ENCODE peak calls at places on chromosome 5, in nine cellular contexts. H, A, I, W, E, R, N, T and K are unnamed samples. For H3K27me3 and H3K4me1, the result is how much of the 10 kb centered on the place peaks cover.

GRCh38 chr5:179340465-179340864 is 4.8 kb downstream of the ADAMTS2 start:
- DNase-seq in I (no peak), T (no peak), H (no peak), R (no peak), N (no peak), W (no peak), E (no peak), A (no peak), K (no peak)

GRCh38 chr5:95822408-95823240 is at the start of gene GLRX:
- DNase-seq in I (peak), R (peak), A (peak), H (peak), N (peak), E (peak), T (peak), W (peak), K (peak)

GRCh38 chr5:177256296-177256695 is 47.2 kb downstream of the RAB24 start:
- DNase-seq in N (no peak), T (no peak), H (no peak), I (no peak), R (peak), E (no peak), A (no peak), W (no peak), K (no peak)

GRCh38 chr5:150751096-150751891 is 7.5 kb downstream of the DCTN4 start:
- DNase-seq in T (no peak), R (no peak), W (no peak), I (no peak), H (no peak), N (no peak), E (no peak), A (no peak), K (no peak)

GRCh38 chr5:16894236-16895057 is 41.6 kb downstream of the MYO10 start:
- DNase-seq in T (peak), I (no peak), E (peak), A (no peak), R (peak), H (no peak), N (no peak), W (no peak), K (peak)

GRCh38 chr5:28313543-28314334 is 1275.4 kb upstream of the CDH9 start:
- DNase-seq in R (no peak), H (no peak), T (no peak), I (no peak), A (no peak), N (no peak), W (no peak), E (no peak), K (no peak)

GRCh38 chr5:79640571-79641055 is 28.4 kb downstream of the TENT2 start:
- DNase-seq in H (no peak), I (no peak), R (no peak), A (no peak), W (no peak), E (no peak), T (no peak), N (no peak), K (no peak)

GRCh38 chr5:151580858-151581257 is 10.3 kb downstream of the FAT2 start:
- DNase-seq in N (no peak), R (no peak), W (no peak), A (no peak), E (peak), H (no peak), I (no peak), T (no peak), K (no peak)

GRCh38 chr5:1311443-1312055 is 16.7 kb upstream of the TERT start:
- DNase-seq in R (no peak), I (no peak), A (no peak), N (no peak), H (no peak), W (no peak), T (no peak), E (no peak), K (no peak)

GRCh38 chr5:87393331-87393730 is 19.4 kb downstream of the CCNH start:
- DNase-seq in W (no peak), A (no peak), H (no peak), I (no peak), T (no peak), N (no peak), R (no peak), E (no peak), K (no peak)

GRCh38 chr5:93385665-93386064 is 195.4 kb downstream of the NR2F1-AS1 start:
- DNase-seq in H (no peak), N (no peak), R (no peak), I (no peak), E (no peak), A (no peak), T (no peak), W (no peak), K (peak)

GRCh38 chr5:3394877-3395599 is 200.6 kb upstream of the IRX1 start:
- DNase-seq in E (no peak), R (peak), I (no peak), A (no peak), T (no peak), H (peak), W (no peak), N (no peak), K (no peak)

GRCh38 chr5:943874-944620 is 51.4 kb downstream of the TRIP13 start:
- DNase-seq in N (no peak), R (no peak), H (no peak), I (no peak), A (no peak), W (no peak), E (no peak), T (no peak), K (no peak)

GRCh38 chr5:63825984-63826383 is 136.3 kb downstream of the HTR1A start:
- DNase-seq in H (no peak), E (no peak), R (no peak), N (no peak), A (no peak), W (no peak), I (no peak), T (no peak), K (no peak)

GRCh38 chr5:107426209-107426608 is 244.5 kb downstream of the EFNA5 start:
- DNase-seq in I (no peak), T (no peak), H (no peak), A (no peak), E (no peak), R (no peak), W (no peak), N (no peak), K (no peak)

GRCh38 chr5:61702784-61703183 is 370.7 kb downstream of the ZSWIM6 start:
- DNase-seq in R (no peak), I (no peak), E (no peak), W (no peak), A (no peak), T (no peak), N (no peak), H (no peak), K (no peak)

GRCh38 chr5:59893061-59893435 is 478 bp downstream of the PDE4D start:
- DNase-seq in N (no peak), E (no peak), I (no peak), H (no peak), A (no peak), T (peak), R (no peak), W (peak), K (no peak)

GRCh38 chr5:88925692-88926490 is 42.9 kb upstream of the MEF2C start:
- DNase-seq in N (no peak), W (no peak), H (no peak), I (no peak), T (no peak), E (no peak), R (no peak), A (no peak), K (no peak)

GRCh38 chr5:143506881-143507552 is 103.5 kb upstream of the NR3C1 start:
- DNase-seq in H (no peak), A (no peak), R (no peak), W (peak), E (peak), T (no peak), I (no peak), N (peak), K (no peak)

GRCh38 chr5:135232958-135233357 is 166.1 kb downstream of the MACROH2A1 start:
- DNase-seq in T (no peak), N (peak), R (no peak), A (no peak), E (no peak), H (no peak), W (no peak), I (peak), K (no peak)

GRCh38 chr5:72451771-72452505 is 55.3 kb downstream of the ZNF366 start:
- DNase-seq in A (peak), T (no peak), R (no peak), W (no peak), N (peak), I (peak), E (peak), H (no peak), K (peak)

GRCh38 chr5:167561796-167562195 is 729.6 kb upstream of the WWC1 start:
- DNase-seq in N (no peak), I (no peak), R (no peak), T (no peak), A (no peak), H (no peak), W (no peak), E (no peak), K (no peak)

GRCh38 chr5:144187699-144188294 is 17.1 kb downstream of the KCTD16 start:
- DNase-seq in A (no peak), T (no peak), W (no peak), H (peak), I (no peak), R (peak), N (peak), E (peak), K (no peak)

GRCh38 chr5:110288766-110289165 is 437.7 kb downstream of the TMEM232 start:
- DNase-seq in W (no peak), I (no peak), N (no peak), E (no peak), T (no peak), H (peak), R (no peak), A (no peak), K (no peak)

GRCh38 chr5:32241034-32241783 is 67.1 kb upstream of the GOLPH3 start:
- DNase-seq in I (no peak), N (no peak), A (no peak), W (no peak), H (no peak), E (no peak), R (no peak), T (no peak), K (no peak)

GRCh38 chr5:53334431-53334941 is 145.9 kb upstream of the FST start:
- DNase-seq in H (no peak), R (no peak), W (no peak), A (no peak), N (no peak), I (no peak), T (no peak), E (peak), K (no peak)

GRCh38 chr5:175466700-175467318 is 11.6 kb upstream of the SFXN1 start:
- DNase-seq in W (no peak), R (no peak), A (no peak), H (no peak), T (no peak), N (no peak), E (peak), I (peak), K (no peak)

GRCh38 chr5:171592741-171593140 is 173.3 kb downstream of the FGF18 start:
- DNase-seq in H (no peak), I (no peak), E (no peak), W (no peak), A (no peak), T (no peak), N (no peak), R (no peak), K (no peak)

GRCh38 chr5:80453372-80453771 is 34.5 kb upstream of the FAM151B start:
- DNase-seq in R (no peak), A (no peak), E (no peak), H (no peak), W (no peak), T (no peak), N (no peak), I (no peak), K (no peak)

GRCh38 chr5:105840800-105841199 is 1829.9 kb downstream of the EFNA5 start:
- DNase-seq in N (no peak), I (no peak), R (no peak), T (no peak), E (no peak), H (no peak), W (no peak), A (no peak), K (no peak)

GRCh38 chr5:52024363-52024762 is 641.1 kb downstream of the ISL1 start:
- DNase-seq in T (no peak), R (no peak), E (no peak), A (no peak), H (no peak), I (no peak), W (no peak), N (no peak), K (no peak)

GRCh38 chr5:176817369-176817841 is 7.0 kb downstream of the UNC5A start:
- DNase-seq in H (no peak), N (no peak), E (no peak), A (no peak), W (no peak), R (no peak), I (no peak), T (peak), K (peak)

GRCh38 chr5:37533851-37534250 is 154.7 kb downstream of the WDR70 start:
- DNase-seq in T (no peak), N (no peak), W (no peak), I (no peak), A (no peak), R (no peak), H (no peak), E (no peak), K (no peak)

GRCh38 chr5:139711067-139711851 is 63.1 kb downstream of the CXXC5 start:
- DNase-seq in A (no peak), H (peak), I (peak), W (peak), R (no peak), E (no peak), T (peak), N (no peak), K (peak)

GRCh38 chr5:132658383-132659302 is 670 bp downstream of the IL13 start:
- DNase-seq in H (no peak), R (peak), N (no peak), I (no peak), A (no peak), T (no peak), E (no peak), W (no peak), K (no peak)

GRCh38 chr5:1532384-1532783 is 8.6 kb upstream of the LPCAT1 start:
- DNase-seq in N (no peak), H (no peak), I (no peak), R (no peak), W (no peak), T (no peak), A (no peak), E (no peak), K (no peak)

GRCh38 chr5:86885011-86885410 is 267.3 kb downstream of the COX7C start:
- DNase-seq in T (no peak), E (no peak), N (no peak), I (no peak), W (no peak), R (no peak), A (no peak), H (no peak), K (no peak)

GRCh38 chr5:176771102-176771845 is 39.1 kb upstream of the UNC5A start:
- DNase-seq in R (no peak), E (no peak), H (no peak), W (no peak), T (no peak), I (no peak), A (no peak), N (no peak), K (no peak)

GRCh38 chr5:75933489-75933888 is 149.7 kb upstream of the SV2C start:
- DNase-seq in E (no peak), H (no peak), W (no peak), R (no peak), I (no peak), N (no peak), T (no peak), A (no peak), K (no peak)

GRCh38 chr5:159825551-159826051 is 90.7 kb upstream of the ADRA1B start:
- DNase-seq in A (no peak), H (no peak), R (peak), W (no peak), E (no peak), I (no peak), N (no peak), T (no peak), K (no peak)

GRCh38 chr5:180647941-180648500 is 1.4 kb downstream of the FLT4 start:
- DNase-seq in W (no peak), I (no peak), A (no peak), H (no peak), T (no peak), E (no peak), N (no peak), R (no peak), K (no peak)
- H3K27me3 ChIP-seq in W (under half), I (under half), A (half or more), H (half or more), T (under half), E (under half), N (under half), R (half or more), K (under half)

GRCh38 chr5:157547909-157548512 is 27.6 kb downstream of the ADAM19 start:
- DNase-seq in E (no peak), I (no peak), T (no peak), H (no peak), R (no peak), W (no peak), N (no peak), A (no peak), K (no peak)
- H3K4me1 ChIP-seq in E (under half), I (half or more), T (under half), H (under half), R (under half), W (under half), N (under half), A (under half), K (under half)

GRCh38 chr5:68459093-68459492 is 243.5 kb downstream of the PIK3R1 start:
- DNase-seq in E (no peak), H (no peak), N (no peak), W (no peak), I (no peak), A (no peak), T (no peak), R (no peak), K (no peak)

GRCh38 chr5:68457298-68457697 is 241.7 kb downstream of the PIK3R1 start:
- DNase-seq in A (no peak), T (no peak), I (no peak), W (no peak), N (no peak), H (no peak), R (no peak), E (no peak), K (no peak)

GRCh38 chr5:68460147-68460760 is 244.7 kb downstream of the PIK3R1 start:
- DNase-seq in E (peak), I (no peak), N (peak), H (peak), W (no peak), R (no peak), A (peak), T (peak), K (peak)

GRCh38 chr5:68458416-68458815 is 242.9 kb downstream of the PIK3R1 start:
- DNase-seq in E (no peak), T (no peak), W (no peak), I (no peak), A (no peak), R (no peak), N (no peak), H (no peak), K (no peak)

GRCh38 chr5:68459500-68460139 is 244.1 kb downstream of the PIK3R1 start:
- DNase-seq in A (no peak), N (no peak), E (no peak), I (no peak), H (no peak), T (no peak), W (no peak), R (no peak), K (no peak)
- H3K27me3 ChIP-seq in A (under half), N (under half), E (under half), I (under half), H (under half), T (under half), W (under half), R (under half), K (under half)

GRCh38 chr5:172866378-172866777 is 32.3 kb downstream of the ERGIC1 start:
- DNase-seq in E (no peak), N (no peak), W (no peak), R (no peak), I (no peak), H (no peak), A (no peak), T (no peak), K (no peak)
- H3K4me1 ChIP-seq in E (under half), N (half or more), W (under half), R (half or more), I (half or more), H (under half), A (under half), T (under half), K (under half)

GRCh38 chr5:141815051-141815795 is 63.0 kb downstream of the PCDH1 start:
- DNase-seq in I (no peak), A (no peak), E (no peak), W (no peak), T (no peak), R (no peak), N (no peak), H (no peak), K (no peak)
- H3K27me3 ChIP-seq in I (under half), A (under half), E (under half), W (under half), T (under half), R (under half), N (under half), H (under half), K (under half)

DNA sequence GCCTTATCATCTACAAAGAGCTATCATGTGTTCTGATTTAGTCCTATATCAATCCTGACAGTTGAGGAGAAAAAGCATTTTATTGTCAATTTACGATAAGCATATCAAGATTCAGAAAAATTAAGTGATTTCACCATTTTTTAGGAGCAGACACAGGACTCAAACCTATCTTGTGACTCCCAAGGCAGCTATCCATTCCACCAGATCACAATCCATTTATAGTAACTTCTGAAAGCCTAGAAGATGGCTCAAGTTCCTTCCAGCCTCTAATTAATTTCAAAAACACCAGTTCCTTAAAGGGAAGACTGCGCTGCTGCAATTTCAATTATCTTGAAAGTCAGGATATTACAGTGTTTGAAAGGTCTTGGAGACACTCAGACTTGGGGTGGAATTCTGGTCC is 114.3 kb downstream of the EPB41L4A start:
- DNase-seq in R (no peak), E (no peak), I (no peak), A (no peak), H (no peak), T (no peak), W (no peak), N (no peak), K (no peak)
- H3K4me1 ChIP-seq in R (under half), E (under half), I (under half), A (under half), H (under half), T (under half), W (under half), N (under half), K (under half)